ENCODE peak calls at places on chromosome 12, in four cellular contexts. Z, S, D and B are unnamed samples.

GRCh38 chr12:62703011-62703380 is 232.0 kb downstream of the PPM1H start:
- DNase-seq in Z (no peak), S (peak; percentile 81), D (no peak), B (no peak)

GRCh38 chr12:65495233-65495632 is 216.8 kb downstream of the MSRB3 start:
- DNase-seq in Z (no peak), S (peak; percentile 87), D (no peak), B (no peak)

GRCh38 chr12:26631846-26632245 is 201.1 kb downstream of the ITPR2 start:
- DNase-seq in Z (no peak), S (peak; percentile 73), D (no peak), B (no peak)

GRCh38 chr12:50314629-50315312 is 31.5 kb upstream of the LIMA1 start:
- DNase-seq in Z (no peak), S (peak; percentile 30), D (no peak), B (no peak)

GRCh38 chr12:30896461-30896860 is 30.1 kb upstream of the TSPAN11 start:
- DNase-seq in Z (no peak), S (peak; percentile 23), D (no peak), B (no peak)

GRCh38 chr12:115140981-115141380 is 457.0 kb upstream of the TBX3 start:
- DNase-seq in Z (no peak), S (no peak), D (no peak), B (no peak)

GRCh38 chr12:103758310-103759089 is 82.5 kb downstream of the NT5DC3 start:
- DNase-seq in Z (no peak), S (no peak), D (no peak), B (no peak)

GRCh38 chr12:93302331-93303229 is 75.1 kb upstream of the NUDT4 start:
- DNase-seq in Z (no peak), S (peak; percentile 97), D (no peak), B (no peak)

GRCh38 chr12:13780453-13780852 is 200.9 kb downstream of the GRIN2B start:
- DNase-seq in Z (no peak), S (peak; percentile 9), D (no peak), B (no peak)

GRCh38 chr12:91662021-91662420 is 479.4 kb upstream of the DCN start:
- DNase-seq in Z (no peak), S (peak; percentile 36), D (no peak), B (no peak)

DNA sequence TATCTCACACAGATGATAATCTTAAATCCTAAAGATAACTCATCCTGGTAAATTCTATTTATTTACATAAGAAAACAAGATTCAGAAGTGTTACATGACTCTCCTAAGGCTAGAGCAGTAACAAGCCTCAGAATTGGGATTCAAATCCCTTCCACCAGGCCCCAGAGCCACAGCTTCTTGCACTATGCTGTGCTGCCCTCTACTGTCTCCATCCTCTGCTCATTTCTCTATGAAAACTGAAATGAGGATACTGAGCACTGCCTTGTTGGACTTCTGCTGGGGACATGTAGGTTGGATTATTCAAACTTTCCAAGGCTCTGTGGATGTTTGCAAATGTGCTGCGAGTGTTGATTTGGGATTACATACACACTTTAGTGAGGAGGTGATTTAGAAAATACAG is 23.5 kb upstream of the C12orf50 start:
- DNase-seq in Z (no peak), S (peak; percentile 12), D (no peak), B (no peak)
- TF ChIP-seq CTCF in Z (no peak), S (peak; percentile 27), D (no peak), B (no peak)

GRCh38 chr12:45257185-45257585 is 41.3 kb downstream of the ANO6 start:
- DNase-seq in Z (no peak), S (no peak), D (no peak), B (no peak)
- TF ChIP-seq CTCF in Z (no peak), S (no peak), D (no peak), B (no peak)

GRCh38 chr12:56315626-56316473 is at the start of gene CNPY2:
- DNase-seq in Z (peak; percentile 94), S (peak; percentile 97), D (peak; percentile 94), B (peak; percentile 93)

GRCh38 chr12:56321027-56321426 is 5.2 kb upstream of the CNPY2 start:
- DNase-seq in Z (no peak), S (no peak), D (no peak), B (no peak)

GRCh38 chr12:56315256-56315625 is 547 bp downstream of the CNPY2 start:
- DNase-seq in Z (peak; percentile 13), S (peak; percentile 4), D (no peak), B (peak; percentile 43)

GRCh38 chr12:56317675-56318074 is 1.9 kb upstream of the CNPY2 start:
- DNase-seq in Z (no peak), S (no peak), D (no peak), B (no peak)
- TF ChIP-seq CTCF in Z (no peak), S (no peak), D (no peak), B (no peak)

DNA sequence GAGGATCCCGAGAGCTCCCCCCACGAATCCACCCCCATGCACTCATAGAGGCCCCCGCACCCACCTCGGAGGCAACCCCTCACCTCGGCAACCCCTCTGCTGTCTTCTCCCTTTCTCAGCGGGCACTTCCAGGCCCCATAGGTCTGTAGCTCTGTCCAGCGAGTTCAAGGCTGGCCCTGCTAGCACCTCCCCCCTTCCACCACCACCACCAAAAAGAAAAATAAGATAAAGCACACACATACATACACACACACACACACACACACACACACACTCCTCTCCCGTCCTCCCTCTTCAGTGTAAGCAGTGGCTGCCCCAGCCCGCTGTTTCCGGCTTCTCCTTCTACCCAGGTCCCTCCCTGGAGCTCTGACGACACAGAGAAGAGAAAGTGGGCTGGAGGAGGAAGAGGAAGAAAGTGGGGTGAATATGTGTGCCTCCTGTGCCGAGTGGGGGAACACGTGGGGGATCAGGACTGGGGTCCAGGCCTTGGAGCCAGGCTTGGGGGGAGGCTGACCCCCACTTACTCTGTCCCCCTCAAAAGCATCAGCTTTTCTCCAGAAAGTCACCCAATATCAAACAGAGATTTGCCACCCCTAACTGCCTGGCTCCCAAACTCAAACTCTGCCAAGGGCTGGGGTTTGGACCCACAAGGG is at the start of gene STAT6:
- DNase-seq in Z (peak; percentile 84), S (peak; percentile 67), D (peak; percentile 62), B (peak; percentile 68)
- TF ChIP-seq CTCF in Z (no peak), S (no peak), D (no peak), B (no peak)

DNA sequence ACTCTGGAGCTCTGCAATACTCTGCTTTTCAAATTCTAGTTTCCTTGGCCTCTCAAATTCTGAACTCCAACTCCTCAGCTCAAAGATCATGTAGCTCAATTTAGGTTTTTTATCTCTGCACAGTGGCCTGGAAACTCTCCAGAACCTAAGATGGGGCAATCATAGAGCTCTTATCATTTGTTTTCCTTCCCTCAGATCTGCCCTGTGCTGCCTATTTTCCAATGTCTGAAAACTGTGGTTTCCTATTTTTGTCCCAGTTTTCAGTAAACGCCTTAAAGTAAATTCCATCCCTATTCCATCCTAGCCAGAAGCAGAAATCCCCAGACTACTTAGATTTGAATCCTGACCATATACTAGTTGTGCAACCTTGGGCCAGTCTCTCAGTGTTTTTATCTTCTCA is 73.2 kb downstream of the CEP83 start:
- DNase-seq in Z (peak; percentile 42), S (peak; percentile 77), D (no peak), B (no peak)
- TF ChIP-seq CTCF in Z (no peak), S (no peak), D (no peak), B (no peak)